ENCODE peak calls at places on chromosomes 1 and 21, in nine cellular contexts. One of them, this sample, is unnamed. For H3K27me3, the result is how much of the 10 kb centered on the place peaks cover.

GRCh38 chr21:38350681-38351080 is 93.9 kb downstream of the KCNJ15 start:
- DNase-seq in fibroblast of lung: no peak
- DNase-seq in GM23338: no peak
- DNase-seq in CD4-positive, CD25-positive, alpha-beta regulatory T cell: no peak
- DNase-seq in MG63: no peak
- DNase-seq in left ventricle myocardium inferior: no peak
- DNase-seq in transverse colon: no peak
- DNase-seq in RWPE2: no peak
- DNase-seq in right lobe of liver: no peak
- DNase-seq in this sample: no peak

GRCh38 chr1:49364676-49365075 is 588.0 kb upstream of the BEND5 start:
- DNase-seq in fibroblast of lung: no peak
- DNase-seq in GM23338: peak
- DNase-seq in CD4-positive, CD25-positive, alpha-beta regulatory T cell: no peak
- DNase-seq in MG63: no peak
- DNase-seq in left ventricle myocardium inferior: no peak
- DNase-seq in transverse colon: no peak
- DNase-seq in RWPE2: no peak
- DNase-seq in right lobe of liver: no peak
- DNase-seq in this sample: no peak

GRCh38 chr1:34904236-34905097 is 25.0 kb downstream of the DLGAP3 start:
- DNase-seq in fibroblast of lung: no peak
- DNase-seq in GM23338: no peak
- DNase-seq in CD4-positive, CD25-positive, alpha-beta regulatory T cell: no peak
- DNase-seq in MG63: no peak
- DNase-seq in left ventricle myocardium inferior: no peak
- DNase-seq in transverse colon: no peak
- DNase-seq in RWPE2: no peak
- DNase-seq in right lobe of liver: peak
- DNase-seq in this sample: no peak

GRCh38 chr1:224211262-224211962 is 28.4 kb downstream of the DEGS1 start:
- DNase-seq in fibroblast of lung: peak
- DNase-seq in GM23338: no peak
- DNase-seq in CD4-positive, CD25-positive, alpha-beta regulatory T cell: no peak
- DNase-seq in MG63: peak
- DNase-seq in left ventricle myocardium inferior: no peak
- DNase-seq in transverse colon: peak
- DNase-seq in RWPE2: no peak
- DNase-seq in right lobe of liver: peak
- DNase-seq in this sample: peak

GRCh38 chr1:33349081-33349759 is 28.3 kb upstream of the A3GALT2 start:
- DNase-seq in fibroblast of lung: peak
- DNase-seq in GM23338: peak
- DNase-seq in CD4-positive, CD25-positive, alpha-beta regulatory T cell: peak
- DNase-seq in MG63: peak
- DNase-seq in left ventricle myocardium inferior: peak
- DNase-seq in transverse colon: peak
- DNase-seq in RWPE2: no peak
- DNase-seq in right lobe of liver: peak
- DNase-seq in this sample: no peak

GRCh38 chr1:200103961-200104583 is 76.6 kb downstream of the NR5A2 start:
- DNase-seq in fibroblast of lung: no peak
- DNase-seq in GM23338: no peak
- DNase-seq in CD4-positive, CD25-positive, alpha-beta regulatory T cell: no peak
- DNase-seq in MG63: no peak
- DNase-seq in left ventricle myocardium inferior: no peak
- DNase-seq in transverse colon: no peak
- DNase-seq in RWPE2: no peak
- DNase-seq in right lobe of liver: no peak
- DNase-seq in this sample: no peak

GRCh38 chr1:27116210-27116609 is 38.7 kb downstream of the SLC9A1 start:
- DNase-seq in fibroblast of lung: no peak
- DNase-seq in GM23338: no peak
- DNase-seq in CD4-positive, CD25-positive, alpha-beta regulatory T cell: no peak
- DNase-seq in MG63: no peak
- DNase-seq in left ventricle myocardium inferior: peak
- DNase-seq in transverse colon: peak
- DNase-seq in RWPE2: no peak
- DNase-seq in right lobe of liver: no peak
- DNase-seq in this sample: no peak

GRCh38 chr1:59316497-59317128 is 19.7 kb downstream of the FGGY start:
- DNase-seq in fibroblast of lung: peak
- DNase-seq in GM23338: no peak
- DNase-seq in CD4-positive, CD25-positive, alpha-beta regulatory T cell: no peak
- DNase-seq in MG63: peak
- DNase-seq in left ventricle myocardium inferior: no peak
- DNase-seq in transverse colon: no peak
- DNase-seq in RWPE2: no peak
- DNase-seq in right lobe of liver: no peak
- DNase-seq in this sample: peak

GRCh38 chr21:46150073-46150472 is 5.3 kb downstream of the FTCD start:
- DNase-seq in fibroblast of lung: no peak
- DNase-seq in GM23338: no peak
- DNase-seq in CD4-positive, CD25-positive, alpha-beta regulatory T cell: no peak
- DNase-seq in MG63: no peak
- DNase-seq in left ventricle myocardium inferior: no peak
- DNase-seq in transverse colon: peak
- DNase-seq in RWPE2: peak
- DNase-seq in right lobe of liver: peak
- DNase-seq in this sample: no peak

GRCh38 chr1:41442697-41443251 is 41.7 kb downstream of the EDN2 start:
- DNase-seq in fibroblast of lung: no peak
- DNase-seq in GM23338: no peak
- DNase-seq in CD4-positive, CD25-positive, alpha-beta regulatory T cell: no peak
- DNase-seq in MG63: peak
- DNase-seq in left ventricle myocardium inferior: no peak
- DNase-seq in transverse colon: no peak
- DNase-seq in RWPE2: no peak
- DNase-seq in right lobe of liver: no peak
- DNase-seq in this sample: no peak

DNA sequence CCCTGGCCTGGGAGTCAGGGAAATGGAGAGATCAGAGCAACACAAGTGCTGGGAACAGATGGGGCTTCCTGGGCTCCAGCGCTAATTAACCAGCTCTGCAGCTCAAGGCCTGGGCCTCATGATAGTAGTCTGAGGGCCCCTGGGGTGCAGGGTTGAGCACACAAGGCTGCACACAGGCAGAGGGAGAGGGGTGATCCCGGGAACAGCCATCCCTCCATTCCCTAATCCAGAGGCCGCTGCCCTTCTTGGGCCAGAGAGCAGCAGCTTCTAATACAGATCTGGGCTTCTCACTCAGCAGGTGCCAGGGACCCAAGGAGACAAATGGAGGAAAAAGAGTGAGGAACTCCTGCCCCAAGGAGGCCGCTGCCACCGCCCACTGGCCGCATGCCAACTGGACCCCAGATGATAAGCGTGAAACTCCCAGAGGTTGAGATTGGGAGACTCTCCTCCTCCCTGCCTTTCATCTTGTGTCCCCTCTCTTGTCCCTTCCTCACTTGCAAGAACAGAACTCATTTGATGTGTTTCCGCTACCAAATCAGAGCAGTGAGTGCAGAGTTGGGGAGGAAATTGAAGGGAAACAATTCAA is 58.1 kb upstream of the IFNAR2 start:
- DNase-seq in fibroblast of lung: no peak
- DNase-seq in GM23338: no peak
- DNase-seq in CD4-positive, CD25-positive, alpha-beta regulatory T cell: no peak
- DNase-seq in MG63: no peak
- DNase-seq in left ventricle myocardium inferior: no peak
- DNase-seq in transverse colon: no peak
- DNase-seq in RWPE2: no peak
- DNase-seq in right lobe of liver: no peak
- DNase-seq in this sample: no peak
- H3K27me3 ChIP-seq in fibroblast of lung: under half
- H3K27me3 ChIP-seq in GM23338: under half
- H3K27me3 ChIP-seq in CD4-positive, CD25-positive, alpha-beta regulatory T cell: under half
- H3K27me3 ChIP-seq in MG63: under half
- H3K27me3 ChIP-seq in left ventricle myocardium inferior: half or more
- H3K27me3 ChIP-seq in transverse colon: under half
- H3K27me3 ChIP-seq in RWPE2: under half
- H3K27me3 ChIP-seq in right lobe of liver: under half
- H3K27me3 ChIP-seq in this sample: under half

GRCh38 chr1:44547361-44547760 is 126.9 kb downstream of the TMEM53 start:
- DNase-seq in fibroblast of lung: no peak
- DNase-seq in GM23338: no peak
- DNase-seq in CD4-positive, CD25-positive, alpha-beta regulatory T cell: no peak
- DNase-seq in MG63: no peak
- DNase-seq in left ventricle myocardium inferior: no peak
- DNase-seq in transverse colon: no peak
- DNase-seq in RWPE2: no peak
- DNase-seq in right lobe of liver: no peak
- DNase-seq in this sample: no peak
- H3K27me3 ChIP-seq in fibroblast of lung: under half
- H3K27me3 ChIP-seq in GM23338: under half
- H3K27me3 ChIP-seq in CD4-positive, CD25-positive, alpha-beta regulatory T cell: under half
- H3K27me3 ChIP-seq in MG63: under half
- H3K27me3 ChIP-seq in left ventricle myocardium inferior: half or more
- H3K27me3 ChIP-seq in transverse colon: under half
- H3K27me3 ChIP-seq in RWPE2: under half
- H3K27me3 ChIP-seq in right lobe of liver: under half
- H3K27me3 ChIP-seq in this sample: under half

GRCh38 chr1:118977591-118977990 is 10.6 kb downstream of the TBX15 start:
- DNase-seq in fibroblast of lung: no peak
- DNase-seq in GM23338: no peak
- DNase-seq in CD4-positive, CD25-positive, alpha-beta regulatory T cell: no peak
- DNase-seq in MG63: no peak
- DNase-seq in left ventricle myocardium inferior: no peak
- DNase-seq in transverse colon: no peak
- DNase-seq in RWPE2: no peak
- DNase-seq in right lobe of liver: no peak
- DNase-seq in this sample: no peak
- H3K27me3 ChIP-seq in fibroblast of lung: under half
- H3K27me3 ChIP-seq in GM23338: half or more
- H3K27me3 ChIP-seq in CD4-positive, CD25-positive, alpha-beta regulatory T cell: under half
- H3K27me3 ChIP-seq in MG63: under half
- H3K27me3 ChIP-seq in left ventricle myocardium inferior: half or more
- H3K27me3 ChIP-seq in transverse colon: half or more
- H3K27me3 ChIP-seq in RWPE2: half or more
- H3K27me3 ChIP-seq in right lobe of liver: under half
- H3K27me3 ChIP-seq in this sample: half or more

DNA sequence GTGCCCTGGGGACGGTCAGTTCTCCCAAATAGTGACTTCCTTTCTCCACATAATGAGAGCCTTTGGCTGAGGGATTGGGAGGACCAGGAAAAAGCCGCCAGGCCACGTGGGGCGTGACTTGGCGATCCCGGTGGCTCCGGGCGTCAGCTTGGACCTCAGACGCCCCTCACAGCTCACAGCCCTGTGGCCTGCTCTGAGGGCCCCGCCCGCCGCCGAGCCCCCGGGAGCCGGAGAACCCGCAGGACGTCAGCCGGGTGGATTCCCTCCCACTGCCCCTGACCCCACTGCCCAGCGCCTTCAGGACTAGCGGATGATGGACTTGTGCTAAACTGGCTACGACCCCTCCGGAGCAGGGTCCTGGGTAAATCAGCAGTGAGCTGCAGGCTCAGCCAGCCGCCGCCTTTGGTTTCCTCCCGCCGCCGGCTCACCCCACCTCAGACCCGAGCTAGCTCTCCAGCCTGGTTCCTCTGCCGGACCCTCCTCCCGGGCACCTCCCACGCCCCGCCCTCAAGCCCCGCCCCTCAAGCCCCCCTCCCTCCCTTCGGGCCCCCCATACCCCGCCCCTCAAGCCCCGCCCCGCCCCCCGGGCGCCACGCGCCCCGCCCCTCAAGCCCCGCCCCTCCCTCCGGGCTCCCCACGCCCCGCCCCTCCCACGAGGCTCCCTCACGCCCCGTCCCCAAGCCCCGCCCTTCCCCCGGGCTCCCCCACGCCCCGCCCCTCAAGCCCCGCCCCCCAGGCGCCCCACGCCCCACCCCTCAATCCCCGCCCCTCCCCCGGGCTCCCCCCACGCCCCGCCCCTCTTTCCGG is 10.0 kb upstream of the FAAP20 start:
- DNase-seq in fibroblast of lung: peak
- DNase-seq in GM23338: peak
- DNase-seq in CD4-positive, CD25-positive, alpha-beta regulatory T cell: no peak
- DNase-seq in MG63: peak
- DNase-seq in left ventricle myocardium inferior: peak
- DNase-seq in transverse colon: peak
- DNase-seq in RWPE2: no peak
- DNase-seq in right lobe of liver: peak
- DNase-seq in this sample: no peak
- H3K27me3 ChIP-seq in fibroblast of lung: under half
- H3K27me3 ChIP-seq in GM23338: under half
- H3K27me3 ChIP-seq in CD4-positive, CD25-positive, alpha-beta regulatory T cell: under half
- H3K27me3 ChIP-seq in MG63: under half
- H3K27me3 ChIP-seq in left ventricle myocardium inferior: under half
- H3K27me3 ChIP-seq in transverse colon: under half
- H3K27me3 ChIP-seq in RWPE2: under half
- H3K27me3 ChIP-seq in right lobe of liver: under half
- H3K27me3 ChIP-seq in this sample: under half

DNA sequence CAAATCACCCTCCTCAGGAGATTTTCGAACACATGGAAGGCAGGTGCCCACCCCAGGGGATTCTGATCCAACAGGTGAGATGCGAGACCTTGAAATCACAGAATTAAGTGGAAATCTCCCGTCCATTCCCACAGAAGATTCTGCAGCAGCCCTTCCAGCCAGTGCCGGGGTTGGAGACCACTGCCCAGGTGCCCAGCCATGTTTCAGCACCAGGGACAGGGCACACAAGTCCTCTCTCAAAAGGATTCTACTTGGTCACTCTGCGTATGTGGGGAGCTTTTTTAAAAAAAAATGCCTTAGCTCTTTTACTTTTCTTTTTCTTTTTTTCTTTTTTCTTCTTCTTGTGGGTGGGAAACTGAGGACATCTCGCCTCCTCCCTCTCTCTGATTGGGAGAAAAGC is 80.7 kb downstream of the VWA5B1 start:
- DNase-seq in fibroblast of lung: peak
- DNase-seq in GM23338: peak
- DNase-seq in CD4-positive, CD25-positive, alpha-beta regulatory T cell: no peak
- DNase-seq in MG63: no peak
- DNase-seq in left ventricle myocardium inferior: no peak
- DNase-seq in transverse colon: no peak
- DNase-seq in RWPE2: no peak
- DNase-seq in right lobe of liver: no peak
- DNase-seq in this sample: no peak
- H3K27me3 ChIP-seq in fibroblast of lung: under half
- H3K27me3 ChIP-seq in GM23338: half or more
- H3K27me3 ChIP-seq in CD4-positive, CD25-positive, alpha-beta regulatory T cell: under half
- H3K27me3 ChIP-seq in MG63: under half
- H3K27me3 ChIP-seq in left ventricle myocardium inferior: half or more
- H3K27me3 ChIP-seq in transverse colon: half or more
- H3K27me3 ChIP-seq in RWPE2: under half
- H3K27me3 ChIP-seq in right lobe of liver: under half
- H3K27me3 ChIP-seq in this sample: under half

DNA sequence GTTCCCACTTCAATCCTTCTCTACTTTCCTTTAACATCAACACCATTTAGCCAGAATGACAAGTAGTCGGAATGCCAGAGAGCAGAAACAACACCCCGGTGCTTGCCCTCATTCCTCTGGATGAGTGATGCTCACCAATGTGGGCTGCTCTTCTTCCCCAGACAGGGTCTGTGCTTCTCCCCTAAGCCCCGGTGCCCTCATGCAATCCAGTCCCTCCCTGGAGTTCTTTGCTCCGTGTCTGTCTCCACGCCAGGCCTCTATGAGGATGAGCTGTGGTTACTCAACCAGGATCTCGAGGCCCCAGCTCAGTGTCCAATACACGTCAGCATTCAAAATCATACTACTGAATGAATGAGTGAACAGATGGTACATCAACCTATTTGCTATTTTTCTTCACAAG is 29.7 kb upstream of the PDE9A start:
- DNase-seq in fibroblast of lung: no peak
- DNase-seq in GM23338: no peak
- DNase-seq in CD4-positive, CD25-positive, alpha-beta regulatory T cell: no peak
- DNase-seq in MG63: no peak
- DNase-seq in left ventricle myocardium inferior: no peak
- DNase-seq in transverse colon: no peak
- DNase-seq in RWPE2: peak
- DNase-seq in right lobe of liver: no peak
- DNase-seq in this sample: no peak
- H3K27me3 ChIP-seq in fibroblast of lung: under half
- H3K27me3 ChIP-seq in GM23338: under half
- H3K27me3 ChIP-seq in CD4-positive, CD25-positive, alpha-beta regulatory T cell: under half
- H3K27me3 ChIP-seq in MG63: under half
- H3K27me3 ChIP-seq in left ventricle myocardium inferior: half or more
- H3K27me3 ChIP-seq in transverse colon: under half
- H3K27me3 ChIP-seq in RWPE2: under half
- H3K27me3 ChIP-seq in right lobe of liver: under half
- H3K27me3 ChIP-seq in this sample: under half

This sample was measured in AG04450.